ENCODE peak calls at places on chromosomes 3 and 15, in ten cellular contexts. Y, C, Z, J, B, S, L, R, E and N are unnamed samples.

GRCh38 chr15:99440551-99441426 is 125.0 kb upstream of the MEF2A start:
- DNase-seq in R (no peak), B (no peak), J (no peak), Z (peak; percentile 23), L (no peak), E (no peak), Y (no peak), S (no peak), C (no peak), N (no peak)

GRCh38 chr3:54507876-54508460 is 385.6 kb downstream of the CACNA2D3 start:
- DNase-seq in B (no peak), Z (no peak), J (no peak), Y (no peak), L (no peak), R (no peak), C (no peak), S (no peak), E (no peak), N (no peak)

GRCh38 chr3:48564022-48564421 is 441 bp upstream of the UCN2 start:
- DNase-seq in C (peak; percentile 24), Y (no peak), S (no peak), J (no peak), R (no peak), L (no peak), Z (no peak), B (peak; percentile 89), E (peak; percentile 78), N (no peak)

GRCh38 chr15:51097553-51098330 is 3.0 kb upstream of the TNFAIP8L3 start:
- DNase-seq in Y (peak; percentile 25), E (no peak), S (no peak), L (no peak), R (no peak), B (peak; percentile 42), Z (no peak), J (no peak), C (no peak), N (no peak)

GRCh38 chr15:76032046-76032445 is 19.8 kb upstream of the NRG4 start:
- DNase-seq in S (no peak), Y (no peak), R (no peak), Z (no peak), L (no peak), C (no peak), E (no peak), J (no peak), B (no peak), N (no peak)

GRCh38 chr15:65801229-65801813 is 9.2 kb upstream of the DENND4A start:
- DNase-seq in S (no peak), R (no peak), E (no peak), B (no peak), Y (no peak), J (no peak), C (no peak), L (no peak), Z (no peak), N (no peak)

GRCh38 chr3:190491533-190492054 is 22.3 kb upstream of the IL1RAP start:
- DNase-seq in L (no peak), Y (no peak), E (no peak), S (no peak), B (peak; percentile 59), J (no peak), R (no peak), Z (peak; percentile 46), C (no peak), N (no peak)

GRCh38 chr3:142211034-142211433 is 14.4 kb downstream of the GK5 start:
- DNase-seq in C (no peak), B (peak; percentile 8), L (no peak), R (no peak), Y (no peak), E (no peak), J (no peak), Z (no peak), S (no peak), N (no peak)

GRCh38 chr3:42874749-42875148 is 930 bp downstream of the CYP8B1 start:
- DNase-seq in R (no peak), E (no peak), S (no peak), Z (no peak), B (no peak), Y (no peak), C (no peak), L (no peak), J (no peak), N (no peak)

GRCh38 chr3:58325525-58325992 is 7.1 kb upstream of the PXK start:
- DNase-seq in J (no peak), R (no peak), S (no peak), Y (no peak), E (no peak), C (no peak), B (no peak), L (no peak), Z (no peak), N (no peak)

GRCh38 chr3:37024092-37024491 is 30.8 kb downstream of the MLH1 start:
- DNase-seq in B (no peak), E (peak; percentile 21), Y (no peak), R (no peak), C (no peak), J (no peak), Z (no peak), S (no peak), L (no peak), N (no peak)

GRCh38 chr3:170226426-170226960 is 4.3 kb downstream of the PRKCI start:
- DNase-seq in B (no peak), S (no peak), E (peak; percentile 3), R (no peak), J (no peak), L (no peak), Y (no peak), C (no peak), Z (no peak), N (no peak)

GRCh38 chr3:189142527-189142926 is 29.2 kb upstream of the TPRG1 start:
- DNase-seq in S (no peak), C (no peak), E (no peak), R (no peak), Z (no peak), J (no peak), Y (no peak), B (no peak), L (no peak), N (no peak)

GRCh38 chr3:46845397-46845859 is 17.8 kb downstream of the MYL3 start:
- DNase-seq in S (peak; percentile 32), Z (peak; percentile 67), L (no peak), E (peak; percentile 96), B (peak; percentile 53), R (peak; percentile 39), J (no peak), C (no peak), Y (no peak), N (no peak)

GRCh38 chr15:32723171-32723948 is 5.6 kb downstream of the GREM1 start:
- DNase-seq in J (no peak), R (no peak), E (no peak), Y (no peak), S (no peak), B (no peak), C (no peak), L (no peak), Z (no peak), N (peak; percentile 50)

GRCh38 chr3:170840291-170840859 is 29.6 kb downstream of the RPL22L1 start:
- DNase-seq in R (no peak), C (no peak), J (no peak), Z (no peak), Y (no peak), S (no peak), E (peak; percentile 55), B (no peak), L (no peak), N (no peak)

GRCh38 chr3:54988302-54989022 is 60.6 kb upstream of the LRTM1 start:
- DNase-seq in E (peak; percentile 83), Z (peak; percentile 39), J (no peak), R (no peak), S (no peak), B (no peak), C (no peak), Y (peak; percentile 46), L (no peak), N (no peak)

GRCh38 chr3:87900061-87900460 is 158.7 kb downstream of the CGGBP1 start:
- DNase-seq in S (no peak), J (no peak), E (no peak), B (no peak), C (no peak), Y (no peak), L (no peak), R (peak; percentile 13), Z (no peak), N (no peak)

GRCh38 chr3:55286695-55287094 is 200.4 kb downstream of the WNT5A start:
- DNase-seq in R (no peak), S (no peak), C (no peak), Z (no peak), E (peak; percentile 36), Y (no peak), L (no peak), B (no peak), J (no peak), N (no peak)

GRCh38 chr3:12483364-12483763 is 916 bp upstream of the TSEN2 start:
- DNase-seq in C (no peak), Z (no peak), E (no peak), S (no peak), L (no peak), Y (no peak), J (no peak), B (peak; percentile 20), R (no peak), N (no peak)

GRCh38 chr3:176570992-176571391 is 626.3 kb downstream of the TBL1XR1 start:
- DNase-seq in J (no peak), L (no peak), C (no peak), B (no peak), Y (no peak), R (no peak), E (no peak), Z (no peak), S (no peak), N (no peak)

GRCh38 chr15:67059127-67059553 is 6.3 kb upstream of the SMAD3 start:
- DNase-seq in E (no peak), C (no peak), B (no peak), Z (no peak), Y (no peak), L (no peak), S (no peak), R (no peak), J (no peak), N (no peak)

GRCh38 chr3:61132062-61132461 is 119.2 kb downstream of the FHIT start:
- DNase-seq in J (no peak), R (no peak), Z (no peak), B (no peak), L (no peak), S (no peak), C (no peak), Y (no peak), E (no peak), N (no peak)